ENCODE peak calls at places on chromosomes 2 and 18, in seven cellular contexts. G, Z, Q, D, H, S and A are unnamed samples.

GRCh38 chr2:10614940-10615339 is 74.8 kb downstream of the NOL10 start:
- DNase-seq in S (no peak), D (no peak), H (no peak), Q (no peak), Z (no peak), G (no peak), A (peak)

GRCh38 chr2:69185807-69186206 is 172.8 kb downstream of the ANTXR1 start:
- DNase-seq in H (no peak), Q (no peak), Z (no peak), S (no peak), G (no peak), D (no peak), A (peak)

GRCh38 chr18:35334821-35335220 is 9.4 kb downstream of the ZNF24 start:
- DNase-seq in Z (no peak), G (no peak), S (no peak), Q (no peak), H (no peak), D (no peak), A (no peak)

GRCh38 chr2:45567974-45568789 is 42.9 kb downstream of the SRBD1 start:
- DNase-seq in G (peak), Z (no peak), Q (no peak), D (peak), H (no peak), S (no peak), A (no peak)

GRCh38 chr2:20015482-20016083 is 3.1 kb upstream of the MATN3 start:
- DNase-seq in Q (no peak), D (peak), S (no peak), Z (no peak), H (no peak), G (peak), A (peak)

GRCh38 chr2:12642855-12643254 is 73.9 kb upstream of the TRIB2 start:
- DNase-seq in Q (no peak), D (no peak), S (no peak), Z (no peak), G (no peak), H (no peak), A (no peak)

GRCh38 chr2:97868986-97869721 is 126.6 kb downstream of the TMEM131 start:
- DNase-seq in G (no peak), S (no peak), Q (peak), H (peak), D (no peak), Z (no peak), A (no peak)

GRCh38 chr18:515156-515815 is 14.8 kb upstream of the COLEC12 start:
- DNase-seq in G (no peak), H (no peak), Z (no peak), Q (no peak), D (no peak), S (no peak), A (no peak)

GRCh38 chr2:79105259-79105658 is 15.0 kb upstream of the REG1A start:
- DNase-seq in S (no peak), H (no peak), Z (no peak), G (no peak), D (no peak), Q (no peak), A (no peak)

GRCh38 chr2:64989982-64990614 is 899 bp downstream of the SLC1A4 start:
- DNase-seq in Z (peak), H (no peak), Q (peak), S (no peak), G (peak), D (no peak), A (peak)

GRCh38 chr2:102366406-102367112 is 11.0 kb downstream of the IL18R1 start:
- DNase-seq in Q (no peak), D (peak), Z (no peak), H (no peak), G (no peak), S (no peak), A (no peak)

GRCh38 chr2:210961249-210961648 is 404.9 kb downstream of the CPS1 start:
- DNase-seq in Q (no peak), H (no peak), G (no peak), S (no peak), D (no peak), Z (no peak), A (no peak)

GRCh38 chr2:163757811-163758210 is 22.0 kb upstream of the FIGN start:
- DNase-seq in D (no peak), G (no peak), Z (no peak), H (no peak), Q (no peak), S (no peak), A (no peak)

GRCh38 chr2:191351298-191351697 is 106.1 kb downstream of the MYO1B start:
- DNase-seq in D (no peak), S (no peak), H (no peak), Q (no peak), G (no peak), Z (no peak), A (no peak)

GRCh38 chr2:10570076-10570475 is 119.7 kb downstream of the NOL10 start:
- DNase-seq in Q (no peak), S (no peak), D (no peak), G (no peak), H (no peak), Z (no peak), A (no peak)